ENCODE peak calls at places on chromosomes 6 and 20, in seven cellular contexts. F, Y, Z, T, J, I and O are unnamed samples.

GRCh38 chr6:27096834-27097511 is 150.5 kb upstream of the PRSS16 start:
- DNase-seq in F (peak; percentile 67), Y (no peak), Z (no peak), T (peak; percentile 38), J (peak; percentile 59), I (no peak), O (no peak)

GRCh38 chr20:51525241-51526104 is 17.0 kb downstream of the NFATC2 start:
- DNase-seq in F (no peak), Y (no peak), Z (no peak), T (no peak), J (no peak), I (no peak), O (no peak)

GRCh38 chr6:162442675-162443074 is 284.9 kb downstream of the PRKN start:
- DNase-seq in F (no peak), Y (no peak), Z (no peak), T (no peak), J (peak; percentile 48), I (peak; percentile 41), O (no peak)

GRCh38 chr20:31966991-31967655 is 828 bp upstream of the XKR7 start:
- DNase-seq in F (no peak), Y (no peak), Z (no peak), T (no peak), J (peak; percentile 52), I (no peak), O (no peak)

GRCh38 chr20:53837126-53837826 is 233.1 kb downstream of the BCAS1 start:
- DNase-seq in F (no peak), Y (no peak), Z (no peak), T (peak; percentile 52), J (no peak), I (no peak), O (no peak)

GRCh38 chr20:23285536-23285935 is 65.1 kb upstream of the NXT1 start:
- DNase-seq in F (no peak), Y (no peak), Z (no peak), T (no peak), J (no peak), I (no peak), O (no peak)

GRCh38 chr6:43669050-43669921 is 18.3 kb downstream of the MRPS18A start:
- DNase-seq in F (peak; percentile 62), Y (no peak), Z (no peak), T (no peak), J (peak; percentile 46), I (no peak), O (no peak)

GRCh38 chr6:11618533-11618932 is 81.0 kb downstream of the TMEM170B start:
- DNase-seq in F (no peak), Y (no peak), Z (peak; percentile 56), T (no peak), J (no peak), I (no peak), O (no peak)

GRCh38 chr6:105900120-105900937 is 185.8 kb upstream of the PRDM1 start:
- DNase-seq in F (peak; percentile 74), Y (no peak), Z (no peak), T (no peak), J (no peak), I (no peak), O (no peak)

GRCh38 chr6:111715321-111715720 is 109.6 kb upstream of the TRAF3IP2 start:
- DNase-seq in F (no peak), Y (no peak), Z (no peak), T (no peak), J (no peak), I (no peak), O (no peak)

GRCh38 chr6:109306733-109307132 is 75.5 kb downstream of the CD164 start:
- DNase-seq in F (no peak), Y (no peak), Z (no peak), T (no peak), J (no peak), I (no peak), O (no peak)

GRCh38 chr20:17910828-17911294 is 57.7 kb downstream of the SNX5 start:
- DNase-seq in F (peak; percentile 93), Y (no peak), Z (peak; percentile 24), T (no peak), J (no peak), I (no peak), O (no peak)

GRCh38 chr6:23661549-23661948 is 464.5 kb upstream of the NRSN1 start:
- DNase-seq in F (no peak), Y (no peak), Z (no peak), T (no peak), J (no peak), I (no peak), O (no peak)

GRCh38 chr6:95805699-95806098 is 210.1 kb upstream of the FUT9 start:
- DNase-seq in F (no peak), Y (no peak), Z (no peak), T (no peak), J (no peak), I (no peak), O (no peak)

GRCh38 chr6:75386050-75386770 is 101.6 kb upstream of the TMEM30A start:
- DNase-seq in F (peak; percentile 86), Y (no peak), Z (no peak), T (no peak), J (no peak), I (no peak), O (no peak)

GRCh38 chr6:32116674-32117073 is 7.5 kb upstream of the TNXB start:
- DNase-seq in F (no peak), Y (peak; percentile 45), Z (peak; percentile 47), T (no peak), J (peak; percentile 64), I (no peak), O (no peak)

GRCh38 chr6:113690255-113690956 is 166.7 kb upstream of the MARCKS start:
- DNase-seq in F (peak; percentile 94), Y (no peak), Z (peak; percentile 80), T (peak; percentile 86), J (peak; percentile 10), I (no peak), O (peak; percentile 62)

GRCh38 chr6:158038291-158039177 is 56.9 kb downstream of the SYNJ2 start:
- DNase-seq in F (no peak), Y (no peak), Z (no peak), T (no peak), J (no peak), I (no peak), O (no peak)

GRCh38 chr6:144411506-144412165 is 126.5 kb downstream of the UTRN start:
- DNase-seq in F (peak; percentile 36), Y (no peak), Z (peak; percentile 56), T (no peak), J (no peak), I (no peak), O (no peak)

GRCh38 chr20:15031546-15032351 is 694.3 kb upstream of the FLRT3 start:
- DNase-seq in F (no peak), Y (no peak), Z (no peak), T (no peak), J (no peak), I (no peak), O (no peak)

DNA sequence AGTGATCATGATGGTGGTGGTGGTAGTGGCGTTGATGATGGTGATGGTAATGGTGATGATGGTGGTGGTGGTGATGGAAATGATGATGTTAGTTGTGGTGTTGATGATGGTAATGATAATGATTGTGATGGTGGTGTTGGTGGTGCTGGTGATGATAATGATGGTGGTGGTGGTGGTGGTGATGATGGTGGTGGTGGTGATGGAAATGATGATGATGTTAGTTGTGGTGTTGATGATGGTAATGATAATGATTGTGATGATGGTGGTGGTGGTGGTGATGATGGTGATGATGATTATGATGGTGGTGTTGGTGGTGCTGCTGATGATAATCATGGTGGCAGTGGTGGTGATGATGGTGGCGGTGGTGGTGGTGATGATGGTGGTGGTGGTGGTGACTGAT is 51.4 kb downstream of the ARHGAP40 start:
- DNase-seq in F (no peak), Y (no peak), Z (no peak), T (no peak), J (no peak), I (no peak), O (no peak)
- H2AFZ ChIP-seq in F (no peak overlapping the region), Y (no peak overlapping the region), Z (no peak overlapping the region), T (no peak overlapping the region), J (no peak overlapping the region), I (no peak overlapping the region), O (no peak overlapping the region)

DNA sequence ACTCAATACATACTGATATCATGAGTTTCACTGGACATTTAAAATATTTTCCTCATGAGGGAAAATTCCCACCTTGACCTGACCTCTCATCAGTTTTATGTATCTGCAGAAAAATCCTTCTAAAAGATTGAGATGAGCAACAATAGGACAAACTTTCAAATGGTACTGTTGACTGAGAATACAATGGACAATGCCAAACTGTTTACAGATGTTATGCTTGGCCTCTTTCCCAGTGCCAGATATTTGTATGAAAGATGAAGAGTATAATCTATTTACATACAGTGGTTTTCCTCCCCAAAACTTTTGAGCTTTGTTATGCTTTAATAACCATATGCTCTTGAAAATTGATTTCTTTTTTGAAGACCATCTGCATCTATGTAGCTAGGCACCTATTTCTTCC is 245.1 kb upstream of the RSPO3 start:
- DNase-seq in F (no peak), Y (no peak), Z (no peak), T (no peak), J (no peak), I (no peak), O (no peak)
- H2AFZ ChIP-seq in F (no peak overlapping the region), Y (no peak overlapping the region), Z (no peak overlapping the region), T (no peak overlapping the region), J (no peak overlapping the region), I (no peak overlapping the region), O (no peak overlapping the region)

DNA sequence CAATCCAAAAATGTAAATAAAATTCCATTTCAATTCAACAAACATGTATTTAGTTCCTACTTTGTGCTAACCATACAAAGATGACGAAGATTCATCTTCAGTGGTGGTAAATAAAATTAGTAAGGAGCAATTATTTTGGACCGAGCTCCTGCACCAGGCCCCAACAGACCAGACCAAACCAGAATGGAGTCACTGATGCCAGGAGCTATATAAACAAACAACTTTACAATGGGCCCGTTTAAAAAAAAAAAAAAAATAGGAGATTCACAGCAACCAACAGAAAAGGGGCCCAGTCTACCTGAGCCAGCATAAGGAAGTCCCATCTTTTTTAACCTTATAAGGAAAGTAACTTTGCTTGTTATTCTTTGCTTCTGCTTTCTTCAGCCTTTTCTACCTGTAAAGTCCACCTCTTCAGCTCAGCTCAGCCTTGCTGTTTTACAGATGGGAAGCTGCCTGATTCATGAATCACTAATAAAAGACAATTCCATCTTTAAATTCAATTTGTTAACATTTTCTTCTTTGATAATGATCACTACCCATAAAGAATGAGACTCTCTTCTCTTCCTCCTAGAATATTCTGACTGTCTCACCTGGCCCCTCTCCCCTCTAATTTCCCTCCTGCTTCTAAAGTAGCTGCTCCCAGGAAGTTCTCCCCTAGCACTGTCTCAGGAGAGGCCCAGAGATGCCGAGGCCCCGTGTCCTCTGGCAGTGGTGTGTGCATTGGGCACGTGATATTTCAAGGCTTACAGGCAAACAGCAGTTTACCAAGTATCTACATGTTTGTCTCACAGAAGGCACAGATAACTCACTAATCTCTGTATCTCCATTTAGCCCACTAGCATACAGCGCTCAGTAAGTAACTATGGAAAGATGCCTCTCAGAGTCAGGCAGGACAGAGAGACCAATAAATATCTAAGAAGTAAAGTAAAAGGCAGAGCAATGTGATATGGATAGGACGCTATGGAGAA is 8.4 kb downstream of the MBOAT1 start:
- DNase-seq in F (no peak), Y (no peak), Z (no peak), T (no peak), J (no peak), I (no peak), O (peak; percentile 7)
- H2AFZ ChIP-seq in F (no peak overlapping the region), Y (no peak overlapping the region), Z (no peak overlapping the region), T (no peak overlapping the region), J (no peak overlapping the region), I (no peak overlapping the region), O (no peak overlapping the region)

DNA sequence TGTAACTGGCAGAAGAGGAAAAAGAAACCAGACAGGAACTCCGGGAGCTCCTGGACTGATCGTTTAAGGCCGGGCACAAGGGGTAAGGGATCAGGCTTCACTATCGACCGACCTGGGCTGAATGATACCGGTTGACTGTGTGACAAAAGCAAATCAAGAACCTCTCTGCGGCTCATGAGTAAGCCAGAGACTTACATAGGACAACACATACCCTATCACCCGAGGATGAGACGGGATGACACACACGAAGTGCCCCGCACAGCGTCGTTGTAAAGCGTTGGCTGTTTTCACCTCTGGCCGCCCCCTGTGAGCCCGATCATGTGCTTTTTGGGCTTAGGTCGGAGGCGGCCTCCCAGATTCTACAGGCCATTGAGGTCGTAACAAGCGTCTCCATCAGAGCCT is 695 bp upstream of the TGIF2 start:
- DNase-seq in F (peak; percentile 24), Y (no peak), Z (no peak), T (no peak), J (peak; percentile 26), I (peak; percentile 39), O (no peak)
- H2AFZ ChIP-seq in F (peak overlapping the region; percentile 90), Y (peak overlapping the region; percentile 89), Z (peak overlapping the region; percentile 54), T (no peak overlapping the region), J (peak overlapping the region; percentile 91), I (peak overlapping the region; percentile 88), O (peak overlapping the region; percentile 72)